ENCODE peak calls at places on chromosomes 12 and 14, in seven cellular contexts. One of them, this sample, is unnamed.
A peak's percentile ranks its signal among the peaks of the same experiment; 100 is the strongest.

GRCh38 chr14:95496690-95497241 is 19.7 kb downstream of the SYNE3 start:
- DNase-seq in transverse colon: no peak
- DNase-seq in suprapubic skin: no peak
- DNase-seq in Panc1: no peak
- DNase-seq in K562: no peak
- DNase-seq in GM23338: no peak
- DNase-seq in SK-N-SH: no peak
- DNase-seq in this sample: no peak

GRCh38 chr12:40970320-40970907 is 217.7 kb upstream of the PDZRN4 start:
- DNase-seq in Panc1: no peak
- DNase-seq in SK-N-SH: no peak
- DNase-seq in K562: no peak
- DNase-seq in transverse colon: no peak
- DNase-seq in GM23338: peak; percentile 79
- DNase-seq in suprapubic skin: no peak
- DNase-seq in this sample: no peak

GRCh38 chr14:33188880-33189279 is 250.2 kb downstream of the NPAS3 start:
- DNase-seq in transverse colon: no peak
- DNase-seq in SK-N-SH: no peak
- DNase-seq in suprapubic skin: no peak
- DNase-seq in K562: no peak
- DNase-seq in Panc1: no peak
- DNase-seq in GM23338: no peak
- DNase-seq in this sample: no peak

GRCh38 chr12:75257510-75257909 is 47.9 kb upstream of the KCNC2 start:
- DNase-seq in suprapubic skin: no peak
- DNase-seq in K562: no peak
- DNase-seq in transverse colon: no peak
- DNase-seq in Panc1: no peak
- DNase-seq in GM23338: no peak
- DNase-seq in SK-N-SH: no peak
- DNase-seq in this sample: no peak

GRCh38 chr12:13538136-13538535 is 341.6 kb downstream of the EMP1 start:
- DNase-seq in Panc1: no peak
- DNase-seq in SK-N-SH: no peak
- DNase-seq in GM23338: no peak
- DNase-seq in K562: no peak
- DNase-seq in suprapubic skin: no peak
- DNase-seq in transverse colon: peak; percentile 37
- DNase-seq in this sample: no peak

GRCh38 chr14:75372260-75372659 is 55.6 kb upstream of the JDP2 start:
- DNase-seq in suprapubic skin: no peak
- DNase-seq in SK-N-SH: no peak
- DNase-seq in Panc1: no peak
- DNase-seq in GM23338: no peak
- DNase-seq in K562: no peak
- DNase-seq in transverse colon: no peak
- DNase-seq in this sample: no peak

GRCh38 chr12:122023339-122024131 is 1.9 kb downstream of the BCL7A start:
- DNase-seq in K562: peak; percentile 72
- DNase-seq in transverse colon: peak; percentile 60
- DNase-seq in GM23338: peak; percentile 50
- DNase-seq in SK-N-SH: peak; percentile 87
- DNase-seq in Panc1: no peak
- DNase-seq in suprapubic skin: peak; percentile 85
- DNase-seq in this sample: no peak

GRCh38 chr12:101619868-101620761 is 25.3 kb downstream of the MYBPC1 start:
- DNase-seq in SK-N-SH: no peak
- DNase-seq in suprapubic skin: no peak
- DNase-seq in transverse colon: peak; percentile 47
- DNase-seq in Panc1: no peak
- DNase-seq in K562: no peak
- DNase-seq in GM23338: no peak
- DNase-seq in this sample: no peak

GRCh38 chr14:20675669-20676068 is 8.7 kb upstream of the RNASE4 start:
- DNase-seq in K562: no peak
- DNase-seq in transverse colon: no peak
- DNase-seq in SK-N-SH: no peak
- DNase-seq in GM23338: no peak
- DNase-seq in suprapubic skin: no peak
- DNase-seq in Panc1: no peak
- DNase-seq in this sample: no peak

GRCh38 chr12:38887770-38888169 is 17.6 kb downstream of the CPNE8 start:
- DNase-seq in transverse colon: no peak
- DNase-seq in suprapubic skin: no peak
- DNase-seq in K562: no peak
- DNase-seq in GM23338: no peak
- DNase-seq in SK-N-SH: no peak
- DNase-seq in Panc1: no peak
- DNase-seq in this sample: no peak

GRCh38 chr14:65961004-65961403 is 525.2 kb upstream of the CCDC196 start:
- DNase-seq in K562: peak; percentile 32
- DNase-seq in transverse colon: peak; percentile 68
- DNase-seq in suprapubic skin: no peak
- DNase-seq in GM23338: peak; percentile 87
- DNase-seq in SK-N-SH: peak; percentile 45
- DNase-seq in Panc1: peak; percentile 10
- DNase-seq in this sample: no peak

GRCh38 chr12:132614861-132615578 is 3.6 kb upstream of the P2RX2 start:
- DNase-seq in K562: peak; percentile 79
- DNase-seq in transverse colon: peak; percentile 84
- DNase-seq in SK-N-SH: peak; percentile 88
- DNase-seq in GM23338: peak; percentile 92
- DNase-seq in suprapubic skin: peak; percentile 93
- DNase-seq in Panc1: peak; percentile 63
- DNase-seq in this sample: peak; percentile 77
- TF ChIP-seq POLR2AphosphoS5 in K562: no peak
- TF ChIP-seq POLR2AphosphoS5 in transverse colon: no peak
- TF ChIP-seq POLR2AphosphoS5 in SK-N-SH: no peak
- TF ChIP-seq POLR2AphosphoS5 in GM23338: no peak
- TF ChIP-seq POLR2AphosphoS5 in suprapubic skin: no peak
- TF ChIP-seq POLR2AphosphoS5 in Panc1: no peak
- TF ChIP-seq POLR2AphosphoS5 in this sample: no peak

DNA sequence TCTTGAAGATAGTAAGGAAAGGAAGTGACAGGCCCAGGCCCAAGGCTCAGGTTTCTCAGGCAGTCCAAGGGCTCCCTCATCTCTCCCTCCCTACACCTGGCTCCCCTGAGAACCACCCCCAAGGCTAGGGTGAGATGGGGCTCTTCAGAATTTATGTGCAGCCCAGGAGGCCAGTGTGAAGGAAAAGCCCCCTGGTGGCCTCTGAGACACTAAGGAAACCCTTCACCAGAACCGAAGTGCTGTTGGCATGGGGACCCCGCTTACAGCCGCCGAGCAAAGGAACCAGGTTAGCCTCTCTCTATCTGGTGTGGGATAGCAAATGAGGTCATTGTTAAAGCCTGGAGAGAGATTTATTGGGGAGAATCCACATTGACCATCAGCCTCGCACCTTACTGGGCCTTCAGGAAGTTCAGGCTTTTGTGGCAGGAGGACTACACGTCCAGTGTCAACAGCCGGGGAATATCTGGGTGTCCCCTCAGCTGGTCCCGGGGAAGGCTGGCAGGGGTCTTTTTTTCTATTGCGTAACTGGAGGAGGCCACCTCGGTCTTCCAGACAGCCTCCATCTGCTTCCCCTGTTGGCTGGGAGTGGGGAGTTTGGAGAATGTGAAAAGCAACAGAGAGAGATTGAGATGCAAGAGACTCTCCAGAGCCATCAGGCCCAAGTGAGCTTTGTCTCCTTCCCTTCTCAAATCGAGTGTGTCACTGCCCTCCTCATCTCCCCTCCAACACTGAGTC is 18.1 kb downstream of the FAM186B start:
- DNase-seq in transverse colon: no peak
- DNase-seq in SK-N-SH: no peak
- DNase-seq in GM23338: peak; percentile 38
- DNase-seq in Panc1: no peak
- DNase-seq in suprapubic skin: no peak
- DNase-seq in K562: no peak
- DNase-seq in this sample: no peak
- TF ChIP-seq CTCF in transverse colon: no peak
- TF ChIP-seq CTCF in SK-N-SH: peak; percentile 19
- TF ChIP-seq CTCF in GM23338: peak; percentile 22
- TF ChIP-seq CTCF in Panc1: no peak
- TF ChIP-seq CTCF in suprapubic skin: no peak
- TF ChIP-seq CTCF in K562: no peak
- TF ChIP-seq CTCF in this sample: no peak

GRCh38 chr14:39182770-39183684 is 8.0 kb downstream of the PNN start:
- DNase-seq in K562: no peak
- DNase-seq in GM23338: no peak
- DNase-seq in Panc1: no peak
- DNase-seq in SK-N-SH: no peak
- DNase-seq in suprapubic skin: no peak
- DNase-seq in transverse colon: no peak
- DNase-seq in this sample: no peak

GRCh38 chr14:39179042-39179441 is 4.0 kb downstream of the PNN start:
- DNase-seq in GM23338: no peak
- DNase-seq in K562: no peak
- DNase-seq in transverse colon: no peak
- DNase-seq in Panc1: no peak
- DNase-seq in suprapubic skin: no peak
- DNase-seq in SK-N-SH: no peak
- DNase-seq in this sample: no peak

GRCh38 chr14:39180553-39180952 is 5.5 kb downstream of the PNN start:
- DNase-seq in SK-N-SH: no peak
- DNase-seq in GM23338: no peak
- DNase-seq in suprapubic skin: no peak
- DNase-seq in Panc1: no peak
- DNase-seq in transverse colon: no peak
- DNase-seq in K562: no peak
- DNase-seq in this sample: no peak

GRCh38 chr14:39181693-39182047 is 6.6 kb downstream of the PNN start:
- DNase-seq in GM23338: no peak
- DNase-seq in suprapubic skin: no peak
- DNase-seq in transverse colon: no peak
- DNase-seq in SK-N-SH: no peak
- DNase-seq in Panc1: no peak
- DNase-seq in K562: no peak
- DNase-seq in this sample: no peak

DNA sequence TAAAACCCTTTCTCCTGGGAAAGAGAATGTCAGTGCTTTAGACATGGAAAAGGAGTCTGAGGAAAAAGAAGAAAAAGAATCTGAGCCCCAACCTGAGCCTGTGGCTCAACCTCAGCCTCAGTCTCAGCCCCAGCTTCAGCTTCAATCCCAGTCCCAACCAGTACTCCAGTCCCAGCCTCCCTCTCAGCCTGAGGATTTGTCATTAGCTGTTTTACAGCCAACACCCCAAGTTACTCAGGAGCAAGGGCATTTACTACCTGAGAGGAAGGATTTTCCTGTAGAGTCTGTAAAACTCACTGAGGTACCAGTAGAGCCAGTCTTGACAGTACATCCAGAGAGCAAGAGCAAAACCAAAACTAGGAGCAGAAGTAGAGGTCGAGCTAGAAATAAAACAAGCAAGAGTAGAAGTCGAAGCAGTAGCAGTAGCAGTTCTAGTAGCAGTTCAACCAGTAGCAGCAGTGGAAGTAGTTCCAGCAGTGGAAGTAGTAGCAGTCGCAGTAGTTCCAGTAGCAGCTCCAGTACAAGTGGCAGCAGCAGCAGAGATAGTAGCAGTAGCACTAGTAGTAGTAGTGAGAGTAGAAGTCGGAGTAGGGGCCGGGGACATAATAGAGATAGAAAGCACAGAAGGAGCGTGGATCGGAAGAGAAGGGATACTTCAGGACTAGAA is 6.1 kb downstream of the PNN start:
- DNase-seq in transverse colon: no peak
- DNase-seq in SK-N-SH: no peak
- DNase-seq in Panc1: no peak
- DNase-seq in suprapubic skin: no peak
- DNase-seq in GM23338: no peak
- DNase-seq in K562: no peak
- DNase-seq in this sample: no peak
- TF ChIP-seq POLR2AphosphoS5 in transverse colon: no peak
- TF ChIP-seq POLR2AphosphoS5 in SK-N-SH: no peak
- TF ChIP-seq POLR2AphosphoS5 in Panc1: no peak
- TF ChIP-seq POLR2AphosphoS5 in suprapubic skin: no peak
- TF ChIP-seq POLR2AphosphoS5 in GM23338: no peak
- TF ChIP-seq POLR2AphosphoS5 in K562: peak; percentile 15
- TF ChIP-seq POLR2AphosphoS5 in this sample: peak; percentile 65

GRCh38 chr14:76498536-76498935 is 122.6 kb downstream of the ESRRB start:
- DNase-seq in SK-N-SH: no peak
- DNase-seq in K562: no peak
- DNase-seq in transverse colon: no peak
- DNase-seq in GM23338: no peak
- DNase-seq in Panc1: no peak
- DNase-seq in suprapubic skin: no peak
- DNase-seq in this sample: no peak

GRCh38 chr14:76498976-76499375 is 123.0 kb downstream of the ESRRB start:
- DNase-seq in suprapubic skin: no peak
- DNase-seq in SK-N-SH: no peak
- DNase-seq in GM23338: no peak
- DNase-seq in transverse colon: no peak
- DNase-seq in Panc1: no peak
- DNase-seq in K562: no peak
- DNase-seq in this sample: no peak

GRCh38 chr14:76499399-76499798 is 123.5 kb downstream of the ESRRB start:
- DNase-seq in Panc1: no peak
- DNase-seq in transverse colon: no peak
- DNase-seq in SK-N-SH: no peak
- DNase-seq in suprapubic skin: no peak
- DNase-seq in K562: no peak
- DNase-seq in GM23338: no peak
- DNase-seq in this sample: no peak

GRCh38 chr14:76495983-76496382 is 120.0 kb downstream of the ESRRB start:
- DNase-seq in Panc1: no peak
- DNase-seq in suprapubic skin: no peak
- DNase-seq in GM23338: no peak
- DNase-seq in SK-N-SH: no peak
- DNase-seq in K562: no peak
- DNase-seq in transverse colon: no peak
- DNase-seq in this sample: no peak

DNA sequence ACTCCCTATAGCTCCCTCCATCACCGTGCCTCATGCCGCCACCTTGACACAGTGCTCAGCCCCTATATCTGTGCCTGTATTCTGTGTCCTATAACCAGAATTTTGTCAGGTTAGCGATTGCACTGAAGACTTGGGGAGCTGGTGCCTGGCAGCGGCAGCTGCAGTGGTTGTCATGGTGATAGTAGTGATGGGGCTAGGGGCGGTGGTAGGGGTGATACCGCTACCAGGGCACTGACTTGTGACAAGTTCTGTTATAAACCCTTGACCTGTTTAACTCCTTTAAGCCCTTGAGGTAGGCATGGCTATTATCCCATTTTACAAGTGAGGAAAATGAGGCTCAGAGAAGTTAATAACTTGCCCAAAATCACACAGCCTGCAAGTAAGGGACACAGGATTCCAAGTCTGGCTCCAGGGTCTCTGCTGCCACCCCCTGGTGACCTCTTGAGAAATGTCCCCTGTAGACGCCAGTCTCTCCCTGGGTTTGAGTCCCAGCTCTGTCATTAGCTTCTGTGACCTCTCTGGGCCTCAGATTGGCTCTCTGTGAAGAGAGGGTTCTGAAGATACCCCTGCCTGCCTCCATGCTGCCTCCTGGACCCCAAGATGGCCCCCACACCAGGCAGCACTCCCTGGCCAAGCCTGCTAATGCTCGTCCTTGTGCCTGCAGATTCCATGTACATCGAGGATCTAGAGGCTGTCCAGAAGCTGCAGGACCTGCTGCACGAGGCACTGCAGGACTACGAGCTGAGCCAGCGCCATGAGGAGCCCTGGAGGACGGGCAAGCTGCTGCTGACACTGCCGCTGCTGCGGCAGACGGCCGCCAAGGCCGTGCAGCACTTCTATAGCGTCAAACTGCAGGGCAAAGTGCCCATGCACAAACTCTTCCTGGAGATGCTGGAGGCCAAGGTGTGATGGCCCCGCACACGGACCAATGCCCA is 121.9 kb downstream of the ESRRB start:
- DNase-seq in transverse colon: no peak
- DNase-seq in SK-N-SH: peak; percentile 76
- DNase-seq in GM23338: peak; percentile 55
- DNase-seq in Panc1: no peak
- DNase-seq in K562: peak; percentile 19
- DNase-seq in suprapubic skin: no peak
- DNase-seq in this sample: no peak
- TF ChIP-seq CTCF in transverse colon: no peak
- TF ChIP-seq CTCF in SK-N-SH: no peak
- TF ChIP-seq CTCF in GM23338: peak; percentile 52
- TF ChIP-seq CTCF in Panc1: no peak
- TF ChIP-seq CTCF in K562: peak; percentile 26
- TF ChIP-seq CTCF in suprapubic skin: no peak
- TF ChIP-seq CTCF in this sample: no peak